ENCODE peak calls at places on chromosomes 3 and 15, in eight cellular contexts. A is adrenal gland; Q is brain microvascular endothelial cell; Z is Right ventricle myocardium superior; G is LoVo; V is NCI-H82; I is stimulated activated CD4-positive, alpha-beta T cell treated with anti-CD3 and anti-CD28 coated beads, Interleukin-4, amount 100 ng/mL, for 48 hours; X is HFFc6. S is an unnamed sample.
A peak's percentile ranks its signal among the peaks of the same experiment; 100 is the strongest.

GRCh38 chr15:29910068-29910467 is 87.8 kb upstream of the TJP1 start:
- DNase-seq in Z (no peak), X (no peak), A (no peak), Q (no peak), G (peak; percentile 36), V (no peak), I (no peak), S (no peak)

GRCh38 chr3:10351013-10351735 is 30.3 kb upstream of the SEC13 start:
- DNase-seq in V (peak; percentile 47), Q (no peak), I (no peak), A (no peak), X (no peak), G (no peak), Z (peak; percentile 13), S (no peak)

GRCh38 chr3:46709147-46709654 is 8.0 kb downstream of the TMIE start:
- DNase-seq in Z (peak; percentile 17), V (no peak), G (no peak), X (no peak), A (peak; percentile 11), I (no peak), Q (no peak), S (no peak)

GRCh38 chr15:47439146-47439869 is 278.0 kb upstream of the SEMA6D start:
- DNase-seq in I (no peak), G (no peak), A (no peak), Q (peak; percentile 37), X (peak; percentile 43), V (no peak), Z (no peak), S (no peak)

GRCh38 chr3:113839551-113839950 is 963 bp downstream of the GRAMD1C start:
- DNase-seq in X (no peak), A (no peak), Z (no peak), Q (no peak), G (no peak), V (peak; percentile 80), I (no peak), S (peak; percentile 26)

GRCh38 chr3:133955892-133956291 is 60.2 kb upstream of the RAB6B start:
- DNase-seq in V (peak; percentile 96), X (no peak), Q (no peak), I (no peak), A (no peak), G (no peak), Z (no peak), S (no peak)

GRCh38 chr3:146350852-146351251 is 99.9 kb upstream of the PLSCR4 start:
- DNase-seq in Q (no peak), A (no peak), G (no peak), I (no peak), Z (no peak), V (no peak), X (no peak), S (no peak)

GRCh38 chr15:58628206-58629057 is 121.1 kb downstream of the ADAM10 start:
- DNase-seq in V (no peak), A (no peak), Q (no peak), X (no peak), G (no peak), I (no peak), Z (no peak), S (no peak)

GRCh38 chr3:30354513-30354912 is 251.9 kb upstream of the TGFBR2 start:
- DNase-seq in I (no peak), G (no peak), V (no peak), A (peak; percentile 53), X (no peak), Z (no peak), Q (no peak), S (no peak)

GRCh38 chr15:40343512-40343911 is 2.8 kb upstream of the CCDC9B start:
- DNase-seq in V (no peak), A (no peak), Z (peak; percentile 45), Q (peak; percentile 96), X (peak; percentile 89), I (no peak), G (no peak), S (no peak)

GRCh38 chr3:143001034-143001368 is 369 bp upstream of the U2SURP start:
- DNase-seq in Z (peak; percentile 72), Q (no peak), G (no peak), I (no peak), X (no peak), V (no peak), A (no peak), S (no peak)

GRCh38 chr3:23575697-23576096 is 230.1 kb upstream of the UBE2E1 start:
- DNase-seq in V (no peak), G (no peak), X (no peak), A (no peak), Q (peak; percentile 18), I (no peak), Z (no peak), S (no peak)

GRCh38 chr3:39260957-39261356 is 18.9 kb downstream of the CX3CR1 start:
- DNase-seq in V (peak; percentile 29), A (peak; percentile 68), X (peak; percentile 87), I (no peak), G (peak; percentile 76), Q (peak; percentile 93), Z (peak; percentile 92), S (peak; percentile 49)

GRCh38 chr3:198028718-198029117 is 68.7 kb downstream of the LMLN start:
- DNase-seq in A (no peak), X (peak; percentile 18), G (no peak), Z (no peak), Q (peak; percentile 61), V (no peak), I (no peak), S (no peak)

GRCh38 chr3:132161608-132162007 is 126.8 kb upstream of the CPNE4 start:
- DNase-seq in Z (no peak), X (no peak), V (peak; percentile 39), Q (no peak), A (no peak), G (no peak), I (no peak), S (no peak)